ENCODE peak calls at places on chromosome 16, in five cellular contexts. E, K, L, M and X are unnamed samples.

GRCh38 chr16:30350134-30350871 is 4.8 kb downstream of the CD2BP2 start:
- DNase-seq in E (no peak), K (peak), M (no peak), L (no peak), X (peak)

GRCh38 chr16:6549415-6549814 is 783.2 kb upstream of the RBFOX1 start:
- DNase-seq in M (no peak), L (no peak), E (no peak), K (no peak), X (no peak)

GRCh38 chr16:77963185-77964044 is 58.9 kb upstream of the CLEC3A start:
- DNase-seq in K (no peak), L (no peak), E (no peak), M (no peak), X (peak)

GRCh38 chr16:51228097-51228659 is 77.1 kb upstream of the SALL1 start:
- DNase-seq in E (no peak), M (no peak), L (no peak), K (no peak), X (no peak)

GRCh38 chr16:59573528-59574271 is 839.6 kb upstream of the GOT2 start:
- DNase-seq in L (no peak), M (no peak), E (no peak), K (no peak), X (no peak)

GRCh38 chr16:88687254-88687576 is 908 bp upstream of the SNAI3 start:
- DNase-seq in M (no peak), L (no peak), K (no peak), E (no peak), X (no peak)

GRCh38 chr16:85150331-85150940 is 38.2 kb upstream of the CIBAR2 start:
- DNase-seq in M (no peak), K (no peak), L (no peak), E (no peak), X (no peak)

GRCh38 chr16:49052846-49053245 is 228.8 kb downstream of the CBLN1 start:
- DNase-seq in E (no peak), K (no peak), M (no peak), L (no peak), X (no peak)

GRCh38 chr16:4617880-4618279 is 3.2 kb upstream of the UBALD1 start:
- DNase-seq in L (no peak), M (no peak), K (no peak), E (no peak), X (no peak)

GRCh38 chr16:66515543-66516171 is 34.3 kb downstream of the TK2 start:
- DNase-seq in L (peak), M (no peak), K (no peak), E (no peak), X (peak)